ENCODE peak calls at places on chromosomes 2 and 18, in seven cellular contexts. U is upper lobe of left lung; R is GM13976; J is WTC11; W is IMR-90; B is activated CD8-positive, alpha-beta T cell treated with anti-CD3 and anti-CD28 coated beads for 36 hours; N is MCF 10A. V is an unnamed sample.

GRCh38 chr2:44655401-44655864 is 286.1 kb upstream of the SIX3 start:
- DNase-seq in U (no peak), R (no peak), J (no peak), W (no peak), B (no peak), N (no peak), V (no peak)

GRCh38 chr2:23420091-23420839 is 35.3 kb downstream of the KLHL29 start:
- DNase-seq in U (no peak), R (no peak), J (no peak), W (no peak), B (no peak), N (no peak), V (no peak)

GRCh38 chr2:236861196-236861875 is 224.4 kb upstream of the COPS8 start:
- DNase-seq in U (no peak), R (no peak), J (no peak), W (no peak), B (no peak), N (no peak), V (no peak)

GRCh38 chr2:113890253-113891235 is 655 bp downstream of the ACTR3 start:
- DNase-seq in U (peak), R (peak), J (peak), W (peak), B (peak), N (peak), V (peak)

GRCh38 chr2:122167561-122167960 is 412.1 kb downstream of the TSN start:
- DNase-seq in U (no peak), R (no peak), J (no peak), W (no peak), B (no peak), N (no peak), V (no peak)

GRCh38 chr2:240347949-240348500 is 87.4 kb upstream of the GPC1 start:
- DNase-seq in U (no peak), R (no peak), J (no peak), W (no peak), B (no peak), N (no peak), V (no peak)

GRCh38 chr18:58697131-58697530 is 25.9 kb downstream of the MALT1 start:
- DNase-seq in U (no peak), R (no peak), J (no peak), W (no peak), B (no peak), N (no peak), V (no peak)

GRCh38 chr2:230330725-230331124 is 3.7 kb downstream of the SP140L start:
- DNase-seq in U (no peak), R (no peak), J (no peak), W (peak), B (no peak), N (peak), V (no peak)

GRCh38 chr2:155846249-155846648 is 486.3 kb downstream of the NR4A2 start:
- DNase-seq in U (no peak), R (no peak), J (no peak), W (no peak), B (no peak), N (peak), V (no peak)

GRCh38 chr2:45728458-45728942 is 77.0 kb downstream of the PRKCE start:
- DNase-seq in U (no peak), R (peak), J (no peak), W (no peak), B (no peak), N (no peak), V (peak)

GRCh38 chr2:106161938-106162814 is 31.9 kb downstream of the UXS1 start:
- DNase-seq in U (no peak), R (no peak), J (no peak), W (no peak), B (no peak), N (peak), V (no peak)

GRCh38 chr2:184410160-184410559 is 188.2 kb upstream of the ZNF804A start:
- DNase-seq in U (no peak), R (no peak), J (no peak), W (no peak), B (no peak), N (no peak), V (no peak)

GRCh38 chr2:127857494-127857818 is 499 bp downstream of the POLR2D start:
- DNase-seq in U (no peak), R (peak), J (peak), W (no peak), B (peak), N (peak), V (no peak)

DNA sequence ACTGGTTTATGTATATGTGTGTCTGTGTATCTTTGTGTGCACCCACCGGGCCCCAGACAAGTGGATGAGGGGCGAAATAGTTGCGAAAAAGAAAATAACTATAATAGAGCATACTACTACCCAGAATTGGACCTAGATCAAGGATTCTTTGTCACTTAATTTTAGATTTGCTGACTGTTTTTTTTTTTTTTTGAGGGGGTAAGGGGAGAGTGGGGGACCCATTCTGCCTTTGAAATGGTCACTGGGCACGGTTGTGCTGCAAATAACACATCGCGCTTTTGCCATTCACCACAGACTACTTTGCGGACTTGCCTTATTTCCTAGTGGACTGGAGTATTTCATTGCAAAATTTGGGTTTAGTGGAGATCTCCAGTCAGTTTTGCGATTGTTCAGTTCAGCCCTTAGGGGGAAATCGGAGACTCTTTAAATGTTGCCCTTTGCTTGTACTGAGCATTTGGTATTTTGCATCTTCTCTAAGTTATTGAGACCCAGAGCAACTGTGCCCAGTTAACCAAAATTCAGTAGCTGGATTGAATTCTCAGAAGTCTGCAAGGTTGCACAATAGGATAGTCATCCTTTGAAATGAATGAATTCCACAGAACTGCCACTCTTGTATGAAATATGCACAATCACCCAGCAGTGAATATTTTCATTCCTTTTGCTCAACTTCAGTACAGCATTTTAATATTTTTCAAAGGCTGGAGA is 2.8 kb downstream of the TRIB2 start:
- DNase-seq in U (no peak), R (no peak), J (no peak), W (peak), B (no peak), N (peak), V (no peak)
- TF ChIP-seq CTCF in U (no peak), R (no peak), J (no peak), W (no peak), B (no peak), N (no peak), V (no peak)

GRCh38 chr2:10260130-10260529 is 42.6 kb upstream of the HPCAL1 start:
- DNase-seq in U (no peak), R (no peak), J (no peak), W (no peak), B (no peak), N (peak), V (no peak)
- TF ChIP-seq CTCF in U (no peak), R (no peak), J (no peak), W (no peak), B (no peak), N (peak), V (no peak)

DNA sequence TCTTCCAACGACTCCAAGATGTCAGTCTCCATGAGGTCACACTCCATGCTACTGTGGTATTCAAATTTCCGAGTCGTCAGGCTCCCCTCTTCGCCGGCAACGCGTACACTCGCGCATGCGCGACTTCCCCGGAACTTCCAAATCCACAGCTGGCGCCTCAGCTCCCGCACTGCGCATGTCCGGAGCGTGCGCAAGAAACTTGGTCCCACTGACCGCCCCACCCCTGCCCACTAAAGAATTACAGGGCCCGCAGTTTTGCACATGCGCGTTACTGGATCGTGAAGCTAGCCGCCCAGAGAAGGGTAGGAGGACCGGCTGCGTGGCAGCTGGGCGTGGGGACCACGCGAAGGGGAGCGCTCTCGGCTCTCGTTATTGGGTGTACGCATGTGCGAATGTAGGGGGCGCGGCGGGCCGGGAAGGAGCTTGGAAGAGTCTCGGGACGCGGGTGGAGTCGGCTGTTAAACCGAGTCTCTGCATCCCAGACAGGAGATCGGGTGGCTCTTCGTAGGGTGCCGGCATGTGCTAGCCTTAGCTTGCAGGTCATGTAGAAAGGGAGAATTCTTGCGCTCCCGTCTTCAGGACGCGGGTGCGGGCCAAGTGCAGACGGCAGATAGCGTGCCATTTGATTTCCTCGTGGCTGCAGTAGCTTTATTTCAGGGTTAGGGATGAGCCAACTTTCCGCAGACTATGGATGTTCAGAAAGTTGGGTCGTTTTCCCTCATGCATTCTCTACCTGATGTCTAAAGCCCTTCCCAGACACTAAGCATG is at the start of gene FAM98A:
- DNase-seq in U (peak), R (peak), J (peak), W (peak), B (peak), N (peak), V (peak)
- TF ChIP-seq CTCF in U (peak), R (no peak), J (no peak), W (no peak), B (no peak), N (no peak), V (no peak)

DNA sequence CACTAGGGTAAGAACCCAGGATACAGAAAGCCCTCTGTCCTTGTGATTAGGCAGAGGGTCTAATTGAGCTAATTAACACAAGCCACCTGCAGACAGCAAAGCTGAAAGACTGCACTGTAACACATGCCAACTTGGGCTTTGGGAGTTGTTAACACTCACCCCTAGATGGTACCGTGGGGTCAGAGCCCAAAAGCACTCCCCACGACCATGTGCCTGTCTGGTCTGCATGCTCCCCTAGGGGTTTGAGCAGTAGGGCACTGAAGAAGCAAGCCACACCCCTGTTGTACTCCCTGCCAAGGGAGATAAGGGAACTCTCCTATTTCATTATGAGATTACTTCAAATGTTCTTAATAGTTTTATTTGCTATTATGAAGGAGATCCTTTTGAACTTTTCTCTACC is 560.1 kb upstream of the FSHR start:
- DNase-seq in U (no peak), R (no peak), J (peak), W (no peak), B (no peak), N (no peak), V (no peak)
- TF ChIP-seq CTCF in U (no peak), R (no peak), J (no peak), W (no peak), B (no peak), N (no peak), V (no peak)

V was measured in activated B cell treated with CpG ODN at 0.5 μM for 24 hours.